ENCODE peak calls at places on chromosomes 6 and 20, in nine cellular contexts. V is uterus; Y is SJCRH30; L is CD8-positive, alpha-beta memory T cell; U is adrenal gland; E is tibial nerve; I is astrocyte; F is ascending aorta; X is esophagus muscularis mucosa. Z is an unnamed sample. For H3K4me1, the result is how much of the 10 kb centered on the place peaks cover.

GRCh38 chr6:39902136-39902535 is 32.1 kb downstream of the MOCS1 start:
- DNase-seq in V (no peak), Y (no peak), L (no peak), U (no peak), E (no peak), I (no peak), F (no peak), X (no peak), Z (no peak)

GRCh38 chr6:151205971-151206600 is 33.7 kb upstream of the AKAP12 start:
- DNase-seq in V (no peak), Y (no peak), L (no peak), U (no peak), E (no peak), I (no peak), F (no peak), X (no peak), Z (no peak)

GRCh38 chr6:42783876-42784738 is 2.3 kb downstream of the BICRAL start:
- DNase-seq in V (no peak), Y (no peak), L (no peak), U (no peak), E (no peak), I (no peak), F (no peak), X (peak), Z (no peak)

GRCh38 chr20:37265152-37265551 is 3.5 kb upstream of the GHRH start:
- DNase-seq in V (no peak), Y (no peak), L (no peak), U (no peak), E (no peak), I (no peak), F (no peak), X (no peak), Z (no peak)

GRCh38 chr6:141513830-141514229 is 618.9 kb upstream of the GJE1 start:
- DNase-seq in V (no peak), Y (no peak), L (no peak), U (no peak), E (no peak), I (no peak), F (no peak), X (no peak), Z (peak)

GRCh38 chr6:159002432-159003160 is 2.6 kb upstream of the RSPH3 start:
- DNase-seq in V (no peak), Y (no peak), L (no peak), U (no peak), E (no peak), I (peak), F (no peak), X (no peak), Z (no peak)

GRCh38 chr20:38534756-38535155 is 46.2 kb upstream of the ADIG start:
- DNase-seq in V (no peak), Y (no peak), L (no peak), U (no peak), E (no peak), I (no peak), F (no peak), X (no peak), Z (no peak)

GRCh38 chr6:83708970-83709747 is at the start of gene SNAP91:
- DNase-seq in V (no peak), Y (peak), L (no peak), U (peak), E (no peak), I (no peak), F (no peak), X (no peak), Z (no peak)

GRCh38 chr20:47502801-47503239 is 1.1 kb downstream of the NCOA3 start:
- DNase-seq in V (no peak), Y (peak), L (no peak), U (no peak), E (no peak), I (peak), F (no peak), X (no peak), Z (peak)

GRCh38 chr20:23920936-23921335 is 41.4 kb upstream of the CST5 start:
- DNase-seq in V (no peak), Y (no peak), L (no peak), U (no peak), E (no peak), I (no peak), F (no peak), X (peak), Z (no peak)

GRCh38 chr6:15325540-15325955 is 79.7 kb downstream of the JARID2 start:
- DNase-seq in V (no peak), Y (no peak), L (no peak), U (no peak), E (no peak), I (no peak), F (no peak), X (no peak), Z (peak)

GRCh38 chr6:15329154-15329781 is 83.4 kb downstream of the JARID2 start:
- DNase-seq in V (no peak), Y (peak), L (no peak), U (no peak), E (no peak), I (peak), F (no peak), X (no peak), Z (no peak)

GRCh38 chr6:15326072-15326614 is 80.3 kb downstream of the JARID2 start:
- DNase-seq in V (no peak), Y (no peak), L (no peak), U (no peak), E (no peak), I (no peak), F (no peak), X (no peak), Z (no peak)

GRCh38 chr6:15324427-15324985 is 78.6 kb downstream of the JARID2 start:
- DNase-seq in V (no peak), Y (no peak), L (no peak), U (no peak), E (no peak), I (no peak), F (no peak), X (no peak), Z (peak)

DNA sequence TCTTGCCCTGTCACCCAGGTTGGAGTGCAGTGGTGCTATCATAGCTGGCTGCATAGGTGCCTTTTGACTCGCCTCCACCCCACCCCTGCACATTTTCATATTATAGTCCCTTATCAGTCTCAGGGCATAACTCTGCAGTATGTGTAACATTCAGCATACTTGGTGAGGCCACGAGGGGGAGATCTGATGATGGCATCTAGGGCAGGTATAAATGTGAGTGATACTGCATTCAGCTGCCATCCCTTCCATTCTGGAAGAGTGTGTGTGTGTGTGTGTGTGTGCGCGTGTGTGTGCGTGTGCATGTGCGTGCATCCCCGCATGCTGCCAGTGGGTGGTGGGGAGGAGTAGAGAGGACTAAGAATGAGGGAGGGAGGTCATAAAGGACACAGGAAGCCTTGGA is 81.4 kb downstream of the JARID2 start:
- DNase-seq in V (no peak), Y (no peak), L (no peak), U (peak), E (no peak), I (no peak), F (no peak), X (no peak), Z (peak)
- H3K4me1 ChIP-seq in V (under half), Y (under half), L (half or more), U (under half), E (under half), I (half or more), F (under half), X (under half), Z (under half)

DNA sequence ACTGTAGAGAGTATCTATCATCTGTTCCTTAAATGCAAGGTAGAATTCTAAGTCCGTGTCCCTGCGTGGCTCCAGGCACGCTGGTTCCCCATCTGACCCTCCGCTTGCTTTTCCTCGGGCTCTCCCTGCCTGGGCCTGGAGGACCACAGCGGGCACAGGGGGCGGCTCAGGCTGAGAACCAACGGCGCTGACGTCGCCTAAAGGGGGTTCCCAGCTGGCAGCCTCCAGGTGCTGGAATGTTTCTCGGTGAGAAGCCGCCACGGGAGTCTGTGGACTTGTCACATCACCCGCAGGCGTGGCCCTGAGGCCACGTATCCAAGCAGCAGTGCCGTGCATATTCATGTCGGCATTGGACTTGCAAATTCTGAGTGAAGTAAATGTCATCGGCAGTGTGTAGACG is 24.1 kb downstream of the NTSR1 start:
- DNase-seq in V (no peak), Y (no peak), L (no peak), U (no peak), E (no peak), I (no peak), F (no peak), X (no peak), Z (no peak)
- H3K4me1 ChIP-seq in V (under half), Y (under half), L (under half), U (under half), E (under half), I (under half), F (under half), X (under half), Z (under half)

GRCh38 chr6:155628315-155628714 is 172.7 kb upstream of the NOX3 start:
- DNase-seq in V (no peak), Y (no peak), L (no peak), U (no peak), E (no peak), I (no peak), F (no peak), X (no peak), Z (no peak)
- H3K4me1 ChIP-seq in V (under half), Y (under half), L (under half), U (under half), E (under half), I (under half), F (under half), X (under half), Z (under half)

GRCh38 chr20:53079883-53080282 is 107.7 kb downstream of the TSHZ2 start:
- DNase-seq in V (no peak), Y (no peak), L (no peak), U (no peak), E (no peak), I (no peak), F (no peak), X (no peak), Z (peak)

GRCh38 chr20:53080969-53081871 is 109.1 kb downstream of the TSHZ2 start:
- DNase-seq in V (no peak), Y (no peak), L (no peak), U (no peak), E (no peak), I (peak), F (no peak), X (no peak), Z (peak)

GRCh38 chr20:53078761-53079482 is 106.8 kb downstream of the TSHZ2 start:
- DNase-seq in V (no peak), Y (no peak), L (no peak), U (no peak), E (no peak), I (peak), F (no peak), X (no peak), Z (peak)

GRCh38 chr20:53080412-53080962 is 108.3 kb downstream of the TSHZ2 start:
- DNase-seq in V (no peak), Y (no peak), L (no peak), U (no peak), E (no peak), I (no peak), F (no peak), X (peak), Z (no peak)

GRCh38 chr20:53079483-53079810 is 107.3 kb downstream of the TSHZ2 start:
- DNase-seq in V (no peak), Y (no peak), L (no peak), U (no peak), E (no peak), I (no peak), F (no peak), X (no peak), Z (peak)
- H3K4me1 ChIP-seq in V (under half), Y (under half), L (under half), U (under half), E (under half), I (under half), F (under half), X (under half), Z (under half)

DNA sequence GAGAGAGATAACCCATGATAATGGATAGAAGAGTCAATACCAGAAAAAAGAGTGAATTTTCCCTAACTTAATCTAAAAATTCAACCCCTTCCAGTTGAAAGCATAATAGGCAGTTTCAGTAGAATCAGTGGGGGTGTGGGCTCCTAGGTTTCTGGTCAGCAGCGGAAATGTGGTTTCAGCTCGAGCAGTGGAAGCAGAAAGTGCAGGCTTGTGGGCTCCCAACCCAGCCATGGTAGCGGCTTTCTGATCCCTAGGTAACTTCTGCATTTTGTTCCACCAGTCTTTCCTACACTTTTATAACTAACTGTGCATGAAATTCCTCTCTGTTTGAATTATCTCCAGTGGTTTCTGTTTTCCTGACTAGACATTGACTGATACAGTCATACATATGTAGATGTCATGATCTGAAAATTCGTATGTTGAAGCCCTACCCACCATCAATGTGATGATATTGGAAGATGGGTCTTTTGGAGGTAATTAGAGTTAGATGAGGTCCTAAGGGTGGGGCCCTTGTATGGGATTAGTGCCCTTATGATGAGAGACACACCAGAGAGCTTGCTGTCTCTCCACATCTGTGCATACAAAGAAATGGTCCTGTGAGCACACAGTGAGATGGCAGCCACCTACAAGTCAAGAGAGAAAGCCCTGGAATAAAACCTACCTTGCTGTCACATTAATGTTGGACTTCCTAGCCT is 6.5 kb upstream of the DDO start:
- DNase-seq in V (no peak), Y (no peak), L (no peak), U (no peak), E (no peak), I (no peak), F (no peak), X (no peak), Z (no peak)
- H3K4me1 ChIP-seq in V (under half), Y (under half), L (under half), U (under half), E (under half), I (under half), F (under half), X (under half), Z (under half)

GRCh38 chr6:157529654-157530039 is 148.7 kb downstream of the ZDHHC14 start:
- DNase-seq in V (no peak), Y (no peak), L (no peak), U (no peak), E (no peak), I (no peak), F (no peak), X (no peak), Z (no peak)
- H3K4me1 ChIP-seq in V (under half), Y (under half), L (under half), U (under half), E (under half), I (under half), F (under half), X (under half), Z (under half)

GRCh38 chr6:163564536-163564935 is 150.0 kb downstream of the QKI start:
- DNase-seq in V (no peak), Y (no peak), L (no peak), U (no peak), E (no peak), I (no peak), F (no peak), X (no peak), Z (no peak)
- H3K4me1 ChIP-seq in V (under half), Y (under half), L (under half), U (under half), E (under half), I (under half), F (under half), X (under half), Z (under half)